ENCODE peak calls at places on chromosomes 12 and 14, in four cellular contexts. Q is ovary; L is stimulated activated CD4-positive, alpha-beta T cell treated with anti-CD3 and anti-CD28 coated beads, TNF-alpha, amount 100 ng/mL, for 1 hour; O is heart left ventricle. K is an unnamed sample.

GRCh38 chr12:30974746-30975500 is 48.4 kb downstream of the TSPAN11 start:
- DNase-seq in Q (no peak), O (peak), L (no peak), K (no peak)

GRCh38 chr12:47744005-47744651 is 14.6 kb downstream of the RAPGEF3 start:
- DNase-seq in L (peak), Q (no peak), O (peak), K (no peak)

GRCh38 chr12:109029411-109029810 is 8.5 kb upstream of the SVOP start:
- DNase-seq in L (no peak), O (no peak), Q (no peak), K (no peak)

GRCh38 chr12:109949089-109949488 is 47.1 kb downstream of the GIT2 start:
- DNase-seq in L (no peak), Q (no peak), O (no peak), K (no peak)

GRCh38 chr12:24991209-24992049 is 42.5 kb upstream of the BCAT1 start:
- DNase-seq in L (no peak), Q (no peak), O (no peak), K (no peak)

GRCh38 chr14:104658325-104658712 is 31.1 kb upstream of the INF2 start:
- DNase-seq in L (no peak), Q (no peak), O (no peak), K (no peak)

GRCh38 chr14:93628048-93628447 is 160.2 kb downstream of the PRIMA1 start:
- DNase-seq in L (no peak), O (no peak), Q (no peak), K (no peak)

GRCh38 chr12:19998968-19999792 is 369.2 kb upstream of the PDE3A start:
- DNase-seq in Q (no peak), L (no peak), O (no peak), K (no peak)